ENCODE peak calls at places on chromosomes 13 and 19, in eight cellular contexts. D is adrenal gland; N is pancreas; S is esophagus squamous epithelium; U is left ventricle myocardium inferior; H is PC-3; G is fibroblast of mammary gland; J is CD8-positive, alpha-beta T cell. K is an unnamed sample.

GRCh38 chr13:94711561-94712286 is 621 bp downstream of the SOX21 start:
- DNase-seq in D (no peak), N (peak), S (no peak), U (no peak), H (peak), G (peak), J (no peak), K (peak)

GRCh38 chr19:15199219-15199651 is 1.6 kb downstream of the NOTCH3 start:
- DNase-seq in D (no peak), N (no peak), S (no peak), U (no peak), H (no peak), G (no peak), J (no peak), K (no peak)

GRCh38 chr19:10769533-10770491 is 51.9 kb downstream of the DNM2 start:
- DNase-seq in D (peak), N (no peak), S (no peak), U (peak), H (peak), G (peak), J (no peak), K (peak)

GRCh38 chr19:16660763-16661479 is at the start of gene TMEM38A:
- DNase-seq in D (peak), N (peak), S (no peak), U (peak), H (peak), G (no peak), J (peak), K (no peak)

GRCh38 chr19:55173717-55174409 is 6.2 kb downstream of the SYT5 start:
- DNase-seq in D (peak), N (peak), S (no peak), U (peak), H (peak), G (peak), J (no peak), K (peak)

GRCh38 chr19:48624067-48624594 is 4.8 kb downstream of the SPHK2 start:
- DNase-seq in D (peak), N (peak), S (peak), U (peak), H (no peak), G (peak), J (peak), K (peak)

GRCh38 chr19:8373867-8374813 is 10.2 kb downstream of the ANGPTL4 start:
- DNase-seq in D (no peak), N (peak), S (no peak), U (no peak), H (no peak), G (no peak), J (no peak), K (no peak)

GRCh38 chr13:99386495-99386894 is 79.3 kb upstream of the GPR183 start:
- DNase-seq in D (no peak), N (no peak), S (no peak), U (no peak), H (no peak), G (no peak), J (no peak), K (no peak)

GRCh38 chr13:73133536-73133935 is 74.7 kb downstream of the KLF5 start:
- DNase-seq in D (no peak), N (no peak), S (no peak), U (no peak), H (peak), G (peak), J (no peak), K (no peak)

DNA sequence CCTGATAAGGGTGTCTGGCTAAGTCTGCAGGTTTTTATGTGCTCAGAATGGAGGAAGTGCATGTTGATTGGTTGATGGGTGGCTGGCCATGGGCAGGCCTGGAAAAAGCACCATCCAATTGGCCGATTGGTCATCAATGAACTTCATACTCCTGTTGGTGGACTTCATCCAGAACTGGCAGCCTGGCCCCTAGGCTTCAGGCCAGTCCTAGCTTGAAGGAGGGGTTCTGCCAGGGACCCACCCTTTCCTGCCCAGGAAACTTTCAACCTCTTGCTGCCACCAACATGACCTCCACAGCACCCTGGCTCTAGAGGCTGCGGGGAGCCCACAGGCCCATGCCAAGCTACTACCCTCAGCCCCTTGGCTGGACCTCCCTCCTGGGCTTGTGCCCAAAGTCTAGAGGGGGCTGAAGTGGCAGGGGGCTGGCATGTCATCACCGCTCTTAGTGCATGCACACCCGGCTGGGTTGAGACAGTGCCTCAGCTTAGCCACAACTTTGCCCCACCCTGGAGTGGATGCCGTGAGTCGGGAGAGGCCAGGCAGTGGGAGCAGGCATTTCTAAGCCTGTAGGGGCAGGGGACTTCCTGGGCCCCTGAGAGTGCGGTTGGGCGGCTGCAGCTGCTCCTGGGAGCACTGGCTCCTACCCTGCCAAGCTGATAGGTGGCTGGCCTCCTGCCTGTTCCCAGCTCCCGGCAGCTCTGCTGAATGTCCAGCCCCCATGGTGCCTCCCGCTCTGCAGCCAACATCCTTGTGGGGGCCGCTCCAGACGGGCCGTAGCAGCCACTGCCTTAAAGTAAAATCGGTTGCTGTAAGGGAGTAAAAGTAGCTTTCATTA is 13.2 kb downstream of the DNAJC15 start:
- DNase-seq in D (no peak), N (peak), S (no peak), U (peak), H (no peak), G (no peak), J (no peak), K (no peak)
- H3K4me3 ChIP-seq in D (no peak), N (no peak), S (no peak), U (peak), H (no peak), G (no peak), J (no peak), K (no peak)

GRCh38 chr13:28754698-28755545 is 36.2 kb upstream of the SLC46A3 start:
- DNase-seq in D (peak), N (no peak), S (no peak), U (peak), H (peak), G (no peak), J (no peak), K (peak)

GRCh38 chr13:28751210-28751935 is 32.6 kb upstream of the SLC46A3 start:
- DNase-seq in D (no peak), N (no peak), S (no peak), U (no peak), H (no peak), G (no peak), J (no peak), K (no peak)

GRCh38 chr13:28755546-28755870 is 36.7 kb upstream of the SLC46A3 start:
- DNase-seq in D (no peak), N (no peak), S (no peak), U (no peak), H (no peak), G (peak), J (no peak), K (no peak)

GRCh38 chr13:28753946-28754345 is 35.2 kb upstream of the SLC46A3 start:
- DNase-seq in D (no peak), N (no peak), S (no peak), U (no peak), H (no peak), G (no peak), J (no peak), K (no peak)

DNA sequence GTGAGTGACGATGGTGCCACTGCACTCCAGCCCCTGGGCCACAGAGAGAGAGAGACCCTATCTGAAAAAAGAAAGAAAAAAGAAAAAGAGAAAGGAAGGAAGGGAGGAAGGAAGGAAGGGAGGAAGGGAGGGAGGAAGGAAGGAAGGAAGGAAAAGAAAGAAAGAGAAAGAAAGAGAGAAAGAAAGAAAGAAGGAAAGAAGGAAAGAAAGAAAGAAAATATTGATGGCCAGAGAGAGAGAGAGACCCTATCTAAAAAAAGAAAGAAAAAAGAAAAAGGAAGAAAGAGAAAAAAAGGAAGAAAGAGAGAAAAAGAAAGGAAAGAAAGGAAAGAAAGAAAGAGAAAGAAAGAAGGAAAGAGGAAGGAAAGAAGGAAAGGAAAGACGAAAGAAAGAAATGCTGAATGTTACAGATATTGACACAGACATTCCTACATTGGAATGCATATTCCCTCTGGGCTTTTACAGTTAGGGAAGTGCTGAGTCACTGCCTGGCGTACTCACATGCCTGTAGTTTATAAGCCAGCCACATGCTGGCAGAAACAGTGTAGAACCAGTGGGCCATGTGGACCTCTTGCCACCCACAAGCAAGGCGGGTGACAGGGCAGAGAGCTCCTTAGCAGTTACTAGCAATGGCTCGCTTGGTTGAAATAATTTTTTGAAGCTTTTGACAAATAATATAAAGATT is 34.6 kb upstream of the SLC46A3 start:
- DNase-seq in D (peak), N (no peak), S (no peak), U (peak), H (peak), G (peak), J (no peak), K (peak)
- TF ChIP-seq CTCF in D (peak), N (no peak), S (no peak), U (peak), H (no peak), G (no peak), J (no peak), K (no peak)

DNA sequence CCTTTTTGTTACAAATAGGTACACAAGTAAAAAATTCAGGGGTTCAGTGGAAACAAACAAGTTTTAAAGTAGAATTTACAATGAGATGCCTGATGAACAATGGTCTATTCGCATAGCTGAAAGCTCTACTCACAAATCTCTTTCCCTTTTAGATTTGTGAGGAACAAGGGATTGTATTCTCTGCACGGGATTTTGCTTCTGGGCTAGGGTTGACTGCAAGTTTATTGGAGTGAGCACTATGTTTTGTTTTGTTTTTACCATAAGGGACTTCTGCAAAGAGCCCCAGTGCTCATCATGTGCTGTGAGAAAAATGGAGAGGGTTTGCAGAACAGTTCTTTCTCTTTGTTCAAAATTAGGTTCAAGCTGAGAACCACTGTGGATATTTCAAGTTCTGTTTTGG is 160.5 kb downstream of the DLEU7 start:
- DNase-seq in D (no peak), N (no peak), S (no peak), U (no peak), H (no peak), G (no peak), J (no peak), K (no peak)
- H3K4me3 ChIP-seq in D (no peak), N (no peak), S (no peak), U (no peak), H (no peak), G (no peak), J (no peak), K (no peak)

DNA sequence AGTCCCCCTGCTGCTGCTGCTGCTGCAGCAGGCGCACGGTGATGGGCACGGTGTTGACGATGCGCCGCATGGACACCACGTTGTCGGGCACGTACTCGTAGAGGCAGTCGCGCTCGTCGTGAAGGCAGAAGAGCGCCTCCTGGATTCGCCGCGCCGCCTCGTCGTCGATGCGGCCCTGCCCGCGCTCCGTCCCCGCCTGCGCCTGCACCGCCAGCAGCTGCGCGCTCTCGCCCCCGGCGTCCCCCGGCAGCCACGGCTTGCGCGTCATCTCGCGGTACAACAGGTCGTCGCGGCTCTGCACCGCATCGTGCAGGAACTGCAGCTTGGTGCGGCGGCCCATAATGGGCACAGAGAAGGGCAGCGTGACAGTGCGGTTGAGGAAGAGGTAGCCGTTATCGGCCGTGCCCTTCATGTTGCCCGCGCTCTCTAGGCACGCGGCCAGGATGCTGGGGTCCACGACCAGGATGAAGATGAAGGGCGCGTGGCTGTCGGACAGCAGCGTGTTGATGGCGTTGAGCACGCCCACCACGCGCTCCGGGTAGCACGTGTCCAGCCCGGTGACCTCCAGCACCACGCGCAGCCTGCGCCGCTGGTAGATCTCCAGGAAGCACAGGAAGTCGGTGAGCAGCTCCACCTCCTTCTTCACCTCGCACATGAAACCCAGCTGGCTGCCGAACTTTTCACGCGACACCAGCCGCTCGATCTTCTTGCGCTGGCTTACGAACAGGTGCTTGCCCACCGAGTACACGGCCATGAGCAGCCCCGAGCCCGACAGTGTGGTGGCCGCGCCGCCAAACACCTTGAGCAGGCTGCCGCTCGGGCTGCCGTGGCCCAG is 8.1 kb downstream of the NKPD1 start:
- DNase-seq in D (peak), N (peak), S (no peak), U (peak), H (no peak), G (peak), J (peak), K (peak)
- TF ChIP-seq CTCF in D (no peak), N (no peak), S (no peak), U (no peak), H (no peak), G (no peak), J (no peak), K (no peak)

GRCh38 chr13:51002736-51003135 is 93.1 kb downstream of the RNASEH2B start:
- DNase-seq in D (no peak), N (no peak), S (no peak), U (no peak), H (no peak), G (no peak), J (no peak), K (no peak)
- H3K4me3 ChIP-seq in D (no peak), N (no peak), S (no peak), U (no peak), H (no peak), G (no peak), J (no peak), K (no peak)

DNA sequence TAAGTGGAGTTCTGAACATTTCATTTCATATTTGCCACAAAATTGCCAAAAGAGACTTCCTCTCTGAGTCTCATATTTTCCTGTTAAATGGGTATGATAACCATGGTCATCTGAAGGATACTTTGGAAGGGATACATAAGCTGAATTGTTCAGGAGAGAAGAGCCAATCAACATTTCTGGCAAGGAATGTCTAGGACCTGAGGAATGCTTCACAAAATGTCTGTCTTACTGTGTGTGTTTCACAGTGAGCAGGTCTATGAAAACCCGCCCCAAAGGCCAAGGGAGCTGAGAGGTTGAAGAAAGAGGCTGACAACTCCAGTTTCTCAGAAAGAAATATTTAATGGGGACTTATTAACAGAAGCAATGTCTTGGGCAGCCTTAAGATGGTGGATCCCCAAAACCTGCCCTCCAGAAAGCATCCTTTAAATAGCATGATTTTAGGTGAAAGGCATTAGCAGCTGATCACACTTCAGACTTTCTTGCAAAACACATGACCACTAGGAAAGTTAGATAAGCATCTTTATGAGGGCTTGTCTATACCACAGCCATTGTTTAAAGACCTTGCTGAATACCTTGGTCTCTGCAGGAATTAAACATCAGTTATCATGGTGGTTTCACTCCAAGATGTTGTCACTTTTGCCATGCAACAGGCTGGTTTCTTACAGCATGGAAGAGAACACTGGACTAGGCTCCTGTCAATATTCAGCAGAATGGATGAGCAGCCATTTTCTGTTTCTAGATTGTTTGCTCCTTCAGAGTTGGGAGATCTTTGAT is 78.9 kb downstream of the TNFSF11 start:
- DNase-seq in D (no peak), N (no peak), S (no peak), U (no peak), H (peak), G (no peak), J (no peak), K (no peak)
- TF ChIP-seq CTCF in D (no peak), N (no peak), S (no peak), U (no peak), H (no peak), G (no peak), J (no peak), K (no peak)

DNA sequence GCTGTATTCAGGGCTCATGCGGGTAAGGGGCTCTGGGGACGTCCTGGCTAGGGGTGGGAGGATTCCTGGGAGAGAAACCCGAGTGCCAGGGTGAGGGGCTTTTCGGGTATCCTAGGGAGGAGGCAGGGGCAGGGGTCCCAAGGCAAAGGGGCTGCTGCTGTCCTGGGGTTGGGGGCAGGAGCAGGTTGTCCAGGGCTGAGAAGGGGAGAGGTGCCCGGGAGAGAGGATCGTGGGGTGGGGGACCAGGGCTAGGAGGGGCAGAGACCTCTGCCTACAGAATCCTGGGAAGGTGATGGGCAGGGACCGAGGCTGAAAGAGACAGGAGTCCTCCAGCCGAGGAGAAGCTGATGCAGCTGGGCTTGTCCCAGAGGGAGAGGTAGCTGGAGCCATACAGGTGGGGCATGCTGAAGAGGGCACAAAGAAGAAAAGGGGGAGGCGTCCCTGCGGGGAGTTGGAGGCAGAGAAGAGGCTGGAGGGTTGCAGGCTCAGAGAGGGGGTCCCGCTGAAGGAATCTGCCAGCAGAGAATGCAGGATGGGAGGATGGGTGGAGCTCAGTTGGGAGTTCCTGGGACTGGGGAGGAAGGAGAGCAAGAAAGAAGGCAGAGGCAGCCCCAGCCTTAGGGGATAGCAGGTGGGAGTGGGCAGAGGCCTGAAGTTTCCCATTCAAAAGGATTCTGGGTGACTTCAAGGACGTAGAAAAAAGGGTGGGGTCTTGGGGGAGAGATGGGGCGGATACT is 569 bp downstream of the CYP2S1 start:
- DNase-seq in D (no peak), N (no peak), S (no peak), U (no peak), H (peak), G (no peak), J (no peak), K (no peak)
- H3K4me3 ChIP-seq in D (no peak), N (peak), S (peak), U (peak), H (peak), G (no peak), J (no peak), K (peak)

DNA sequence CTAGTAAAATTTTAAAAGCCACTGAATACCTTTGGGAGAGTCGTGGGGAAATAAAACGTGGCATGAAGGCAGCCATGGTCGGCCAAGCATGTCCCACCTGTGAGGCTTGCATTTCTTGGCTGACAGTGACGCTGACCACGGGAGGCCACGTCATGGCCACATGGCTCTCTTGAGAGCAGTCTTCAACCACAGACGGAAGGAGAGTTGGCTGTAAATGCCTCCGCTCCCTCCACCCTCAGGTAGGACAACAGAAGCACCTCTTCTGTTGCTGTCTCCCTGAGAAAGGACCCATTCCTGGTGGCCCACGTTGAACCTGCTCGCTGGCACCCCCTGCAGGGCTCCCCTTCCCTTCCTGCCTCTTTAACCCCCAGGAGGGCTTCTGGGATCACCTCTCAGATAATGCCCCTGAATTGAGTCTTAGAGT is 10.6 kb upstream of the LRRC25 start:
- DNase-seq in D (no peak), N (no peak), S (no peak), U (no peak), H (peak), G (no peak), J (no peak), K (no peak)
- TF ChIP-seq CTCF in D (peak), N (peak), S (peak), U (peak), H (peak), G (peak), J (peak), K (peak)